ENCODE peak calls at places on chromosomes 11 and 22, in six cellular contexts. Q is mammary epithelial cell; D is CD4-positive, alpha-beta T cell; K is lower leg skin; N is epithelial cell of esophagus; R is cardiac muscle cell. I is an unnamed sample.

GRCh38 chr22:30717331-30717921 is 22.8 kb downstream of the OSBP2 start:
- DNase-seq in Q (peak; percentile 85), D (no peak), K (no peak), N (peak; percentile 67), R (no peak), I (no peak)

GRCh38 chr11:62880231-62880802 is 379 bp upstream of the SLC3A2 start:
- DNase-seq in Q (peak; percentile 78), D (no peak), K (no peak), N (peak; percentile 57), R (peak; percentile 46), I (no peak)

GRCh38 chr11:77129841-77130756 is 2.1 kb downstream of the MYO7A start:
- DNase-seq in Q (no peak), D (no peak), K (no peak), N (no peak), R (no peak), I (no peak)

GRCh38 chr11:92753161-92753560 is 216.3 kb upstream of the MTNR1B start:
- DNase-seq in Q (no peak), D (no peak), K (no peak), N (no peak), R (no peak), I (no peak)

GRCh38 chr22:31628362-31628761 is 33.7 kb downstream of the PISD start:
- DNase-seq in Q (no peak), D (no peak), K (no peak), N (no peak), R (no peak), I (no peak)

GRCh38 chr11:119584193-119585037 is 144.6 kb downstream of the NECTIN1 start:
- DNase-seq in Q (peak; percentile 61), D (no peak), K (peak; percentile 88), N (peak; percentile 77), R (peak; percentile 62), I (peak; percentile 30)

GRCh38 chr11:73394416-73395296 is 18.5 kb downstream of the RELT start:
- DNase-seq in Q (no peak), D (no peak), K (peak; percentile 80), N (no peak), R (no peak), I (no peak)

GRCh38 chr11:31922450-31922849 is 111.3 kb upstream of the PAX6 start:
- DNase-seq in Q (no peak), D (no peak), K (no peak), N (no peak), R (no peak), I (no peak)

GRCh38 chr11:128422576-128423370 is 164.6 kb downstream of the ETS1 start:
- DNase-seq in Q (no peak), D (peak; percentile 73), K (no peak), N (no peak), R (no peak), I (peak; percentile 10)

GRCh38 chr22:29309332-29310064 is 3.0 kb downstream of the GAS2L1 start:
- DNase-seq in Q (no peak), D (no peak), K (peak; percentile 87), N (no peak), R (peak; percentile 51), I (peak; percentile 66)

GRCh38 chr11:11025087-11025486 is 167.2 kb upstream of the ZBED5 start:
- DNase-seq in Q (peak; percentile 65), D (no peak), K (no peak), N (peak; percentile 74), R (no peak), I (no peak)

DNA sequence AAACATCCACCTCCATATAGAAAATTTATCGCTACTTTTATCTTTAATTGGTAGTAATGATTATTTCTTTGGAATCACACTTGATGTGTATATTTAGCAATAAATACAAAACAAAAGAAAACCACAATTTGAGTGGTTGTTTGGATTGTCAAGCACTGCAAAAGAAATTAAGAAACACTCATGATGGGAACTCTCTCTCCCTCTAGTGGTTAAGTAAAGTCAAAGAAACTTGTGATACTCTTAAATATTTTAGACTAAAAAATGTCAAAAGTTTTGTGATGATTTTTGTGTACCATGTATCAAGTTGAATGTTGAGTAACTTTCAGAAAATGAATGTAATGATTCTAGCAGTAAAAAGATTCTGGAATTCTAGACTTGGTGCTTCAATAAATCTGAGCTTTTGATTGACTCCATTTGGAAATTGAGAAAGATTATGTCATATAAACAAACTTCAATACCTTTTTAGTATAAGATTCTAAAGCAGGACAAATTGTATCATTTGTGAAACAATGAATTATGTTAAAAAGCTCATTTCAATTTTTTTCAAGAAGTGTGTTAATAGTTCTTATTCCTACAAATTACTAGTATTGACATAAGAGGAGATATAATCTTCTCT is 20.8 kb downstream of the MUC15 start:
- DNase-seq in Q (peak; percentile 6), D (no peak), K (no peak), N (no peak), R (no peak), I (no peak)
- TF ChIP-seq CTCF in Q (peak; percentile 33), D (no peak), K (no peak), N (no peak), R (peak; percentile 50), I (no peak)

DNA sequence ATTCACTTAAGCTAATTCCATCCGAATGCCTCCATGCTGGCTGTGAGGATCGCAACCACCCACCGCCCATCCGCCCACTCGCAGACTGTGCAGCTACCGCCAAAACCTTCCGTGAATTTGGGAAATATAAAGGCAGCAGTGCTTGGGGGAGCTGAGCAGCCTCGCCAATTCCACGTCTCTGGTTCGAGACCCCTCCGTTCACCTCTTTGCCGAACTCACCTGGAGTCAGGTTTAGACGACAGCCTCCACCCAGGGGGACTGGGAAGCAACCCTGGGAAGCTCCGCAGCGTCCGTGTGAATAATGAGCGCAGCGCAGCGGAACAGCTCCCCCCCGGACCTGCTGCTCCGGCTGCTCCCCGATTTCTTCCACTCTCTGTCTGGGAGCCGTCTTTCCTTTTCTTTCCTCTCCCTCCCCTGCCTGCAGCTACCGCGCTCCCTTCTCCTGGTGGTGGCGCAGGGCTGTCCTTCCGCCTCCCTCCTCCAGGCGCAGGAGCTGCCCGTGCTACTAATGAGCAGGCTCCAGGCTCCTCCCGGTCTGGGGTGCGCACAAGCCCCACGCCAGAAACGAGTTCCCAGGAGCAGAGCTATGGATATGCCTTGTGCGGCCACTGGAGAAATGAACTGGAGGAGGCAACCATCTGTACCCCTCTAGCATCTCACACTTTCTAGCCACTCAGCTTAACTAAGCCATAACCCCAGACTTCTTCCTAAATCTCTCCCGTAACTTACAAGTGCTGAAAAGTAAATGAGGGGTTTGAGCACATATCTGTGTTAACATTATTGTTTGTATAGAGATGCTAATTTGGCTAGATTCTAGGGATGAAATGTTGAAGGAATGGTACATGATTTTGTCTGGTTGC is 107.3 kb downstream of the XKR3 start:
- DNase-seq in Q (no peak), D (no peak), K (no peak), N (no peak), R (no peak), I (no peak)
- TF ChIP-seq CTCF in Q (no peak), D (no peak), K (no peak), N (no peak), R (no peak), I (no peak)

DNA sequence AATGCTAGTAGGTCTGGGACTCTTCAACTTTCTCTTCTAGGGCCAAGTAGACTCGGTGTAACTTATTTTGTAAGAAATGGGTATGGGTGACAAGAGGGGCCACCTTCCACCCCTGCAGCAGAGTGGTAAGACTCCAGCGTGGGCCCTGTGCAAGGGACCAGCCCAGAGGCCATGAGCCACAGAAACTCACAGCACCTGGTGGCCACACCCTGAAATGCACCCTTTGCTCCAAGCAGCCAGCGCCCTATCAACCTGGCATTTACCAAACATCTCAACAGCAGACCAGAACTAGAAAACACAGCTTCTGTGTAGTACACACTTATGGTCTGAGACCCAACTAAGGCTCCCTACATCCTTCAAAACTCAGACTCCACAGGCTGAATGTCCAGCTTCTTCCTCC is 5.7 kb downstream of the CDCA5 start:
- DNase-seq in Q (peak; percentile 14), D (peak; percentile 71), K (no peak), N (peak; percentile 67), R (peak; percentile 59), I (peak; percentile 48)
- TF ChIP-seq CTCF in Q (peak; percentile 75), D (peak; percentile 71), K (no peak), N (peak; percentile 83), R (peak; percentile 58), I (peak; percentile 62)

GRCh38 chr11:26134481-26135355 is 197.2 kb upstream of the ANO3 start:
- DNase-seq in Q (peak; percentile 32), D (no peak), K (no peak), N (peak; percentile 58), R (peak; percentile 16), I (no peak)
- TF ChIP-seq CTCF in Q (peak; percentile 20), D (no peak), K (no peak), N (peak; percentile 70), R (peak; percentile 6), I (no peak)

DNA sequence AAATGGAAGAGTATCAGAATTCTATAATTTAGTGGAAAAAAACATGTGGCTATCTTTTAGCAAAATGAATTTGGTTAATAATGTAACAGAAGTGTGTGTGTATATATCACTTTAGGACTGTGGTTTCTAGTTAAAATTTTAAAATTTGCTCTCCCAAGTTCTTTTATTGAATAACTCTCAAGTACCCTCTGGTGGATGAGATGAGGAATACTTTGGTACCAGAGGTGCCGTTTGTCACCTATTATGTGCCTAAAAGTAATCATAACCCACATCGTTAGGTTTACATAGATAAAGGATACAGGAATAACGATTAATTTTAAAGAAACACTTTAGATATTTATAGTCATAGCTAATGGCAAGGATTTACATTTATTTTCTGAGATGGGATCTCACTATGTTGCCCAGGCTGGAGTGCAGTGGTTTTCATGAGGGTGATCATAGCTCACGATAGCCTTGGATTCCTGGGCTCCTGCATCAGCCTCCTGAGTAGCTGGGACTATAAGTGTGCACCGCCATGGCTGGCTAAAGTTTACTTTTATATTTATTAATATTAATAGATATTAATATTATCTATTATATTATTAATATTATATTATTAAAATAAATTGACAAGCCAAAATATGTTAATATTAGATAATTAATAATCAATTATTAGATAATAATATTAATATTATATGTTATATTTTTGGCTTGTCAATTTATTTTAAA is 66.7 kb upstream of the CAPRIN1 start:
- DNase-seq in Q (no peak), D (no peak), K (no peak), N (no peak), R (no peak), I (no peak)
- TF ChIP-seq CTCF in Q (no peak), D (no peak), K (no peak), N (no peak), R (no peak), I (no peak)

DNA sequence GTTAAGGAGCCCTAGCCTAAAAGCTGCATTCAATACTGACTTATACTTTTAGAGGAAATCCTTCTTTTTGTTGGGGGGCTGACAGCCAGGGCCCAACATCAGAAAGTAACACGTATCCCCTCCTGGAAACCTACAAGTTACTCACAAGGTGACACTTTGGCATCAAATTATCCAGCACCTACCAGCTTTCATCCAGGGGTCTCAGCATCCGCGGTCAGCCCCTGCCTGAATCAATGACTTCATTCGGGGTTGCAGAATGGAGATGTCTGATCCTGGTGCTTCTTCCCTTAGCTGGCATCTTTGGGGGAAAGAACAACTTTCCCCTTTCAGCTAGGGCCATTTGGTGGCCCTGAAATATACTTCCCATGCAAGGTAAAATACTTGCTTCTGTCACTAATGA is 5.3 kb upstream of the NAP1L4 start:
- DNase-seq in Q (no peak), D (no peak), K (peak; percentile 54), N (no peak), R (no peak), I (no peak)
- TF ChIP-seq CTCF in Q (no peak), D (no peak), K (no peak), N (no peak), R (no peak), I (no peak)

DNA sequence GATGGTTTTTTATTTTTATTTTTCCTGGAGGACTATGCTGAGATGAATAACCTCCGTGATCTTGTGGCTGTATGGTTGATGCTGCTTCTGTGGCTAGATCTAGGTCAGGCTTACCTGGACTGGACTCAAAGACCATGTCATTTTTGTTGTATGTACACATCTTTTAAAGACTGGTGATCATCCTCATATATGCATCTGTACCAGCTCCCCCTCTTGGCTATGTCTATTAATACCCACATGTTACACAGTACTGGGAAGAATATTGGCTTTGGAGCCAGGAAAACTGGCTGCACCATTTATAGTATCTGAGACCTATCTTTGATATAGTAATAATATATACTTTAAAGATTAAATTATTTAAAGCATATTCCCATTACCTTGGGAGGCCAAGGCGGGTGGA is 18.4 kb upstream of the PITPNB start:
- DNase-seq in Q (no peak), D (no peak), K (no peak), N (peak; percentile 15), R (no peak), I (no peak)
- TF ChIP-seq CTCF in Q (peak; percentile 14), D (no peak), K (no peak), N (peak; percentile 14), R (peak; percentile 29), I (no peak)